ENCODE peak calls at places on chromosomes 2 and 18, in seven cellular contexts. T is K562, Q is H1, D is GM12878, W is HCT116, F is HepG2, P is SK-N-SH. J is an unnamed sample.

GRCh38 chr2:237128026-237128703 is 42.5 kb downstream of the COPS8 start:
- DNase-seq in T (no peak), Q (peak; percentile 46), D (no peak), W (peak; percentile 77), F (peak; percentile 22), P (peak; percentile 28), J (peak; percentile 64)

GRCh38 chr2:144402282-144402681 is 117.6 kb downstream of the ZEB2 start:
- DNase-seq in T (no peak), Q (no peak), D (no peak), W (no peak), F (no peak), P (peak; percentile 8), J (no peak)

GRCh38 chr2:58313926-58314325 is 72.8 kb upstream of the FANCL start:
- DNase-seq in T (no peak), Q (no peak), D (no peak), W (no peak), F (no peak), P (no peak), J (peak; percentile 7)

GRCh38 chr2:195202163-195202845 is 454.7 kb upstream of the SLC39A10 start:
- DNase-seq in T (no peak), Q (no peak), D (no peak), W (no peak), F (no peak), P (no peak), J (no peak)

GRCh38 chr2:86752934-86753333 is 32.8 kb downstream of the RMND5A start:
- DNase-seq in T (no peak), Q (no peak), D (no peak), W (no peak), F (no peak), P (no peak), J (no peak)

GRCh38 chr2:54658548-54659207 is 64.8 kb upstream of the EML6 start:
- DNase-seq in T (no peak), Q (no peak), D (no peak), W (no peak), F (no peak), P (no peak), J (no peak)

GRCh38 chr2:137724879-137725278 is 239.4 kb upstream of the HNMT start:
- DNase-seq in T (no peak), Q (no peak), D (no peak), W (no peak), F (no peak), P (no peak), J (no peak)

GRCh38 chr2:14015113-14015512 is 617.4 kb upstream of the LRATD1 start:
- DNase-seq in T (no peak), Q (no peak), D (no peak), W (no peak), F (no peak), P (no peak), J (no peak)

GRCh38 chr2:94870392-94871225 is 621 bp upstream of the TEKT4 start:
- DNase-seq in T (peak; percentile 50), Q (no peak), D (no peak), W (no peak), F (peak; percentile 17), P (peak; percentile 45), J (no peak)

GRCh38 chr2:229553091-229553490 is 161.3 kb downstream of the DNER start:
- DNase-seq in T (no peak), Q (no peak), D (no peak), W (no peak), F (no peak), P (no peak), J (no peak)

GRCh38 chr2:5540856-5541255 is 151.3 kb upstream of the SOX11 start:
- DNase-seq in T (no peak), Q (no peak), D (no peak), W (no peak), F (no peak), P (peak; percentile 54), J (no peak)

GRCh38 chr2:209663149-209663548 is 108.5 kb upstream of the UNC80 start:
- DNase-seq in T (no peak), Q (no peak), D (no peak), W (no peak), F (no peak), P (peak; percentile 70), J (no peak)

GRCh38 chr2:190849774-190850173 is 30.8 kb upstream of the GLS start:
- DNase-seq in T (no peak), Q (no peak), D (no peak), W (no peak), F (no peak), P (no peak), J (no peak)

GRCh38 chr2:240503848-240504247 is 53.9 kb downstream of the ANKMY1 start:
- DNase-seq in T (no peak), Q (no peak), D (no peak), W (no peak), F (no peak), P (peak; percentile 4), J (no peak)

GRCh38 chr2:227370791-227371312 is 8.3 kb downstream of the TM4SF20 start:
- DNase-seq in T (no peak), Q (no peak), D (no peak), W (no peak), F (peak; percentile 33), P (no peak), J (no peak)

GRCh38 chr2:40286721-40287120 is 165.2 kb downstream of the SLC8A1 start:
- DNase-seq in T (no peak), Q (no peak), D (no peak), W (no peak), F (no peak), P (no peak), J (no peak)

GRCh38 chr18:75208055-75208835 is 694 bp downstream of the PTGR3 start:
- DNase-seq in T (peak; percentile 63), Q (no peak), D (no peak), W (no peak), F (peak; percentile 18), P (peak; percentile 75), J (peak; percentile 36)

GRCh38 chr2:173184031-173185004 is 108.7 kb downstream of the MAP3K20 start:
- DNase-seq in T (peak; percentile 29), Q (no peak), D (no peak), W (peak; percentile 75), F (no peak), P (peak; percentile 7), J (no peak)

GRCh38 chr18:11992096-11992785 is 10.9 kb downstream of the IMPA2 start:
- DNase-seq in T (no peak), Q (no peak), D (no peak), W (no peak), F (no peak), P (no peak), J (no peak)

GRCh38 chr18:48590678-48591077 is 51.8 kb downstream of the CTIF start:
- DNase-seq in T (no peak), Q (no peak), D (no peak), W (peak; percentile 2), F (no peak), P (no peak), J (no peak)

GRCh38 chr2:70007151-70007550 is 45.7 kb upstream of the ASPRV1 start:
- DNase-seq in T (no peak), Q (no peak), D (no peak), W (no peak), F (no peak), P (no peak), J (no peak)

GRCh38 chr18:13131241-13131640 is 87.3 kb upstream of the LDLRAD4 start:
- DNase-seq in T (no peak), Q (no peak), D (no peak), W (no peak), F (no peak), P (no peak), J (no peak)

GRCh38 chr2:204108874-204109295 is 172.3 kb downstream of the ICOS start:
- DNase-seq in T (no peak), Q (no peak), D (no peak), W (no peak), F (no peak), P (no peak), J (no peak)

GRCh38 chr2:204114294-204114693 is 177.7 kb downstream of the ICOS start:
- DNase-seq in T (no peak), Q (no peak), D (no peak), W (no peak), F (no peak), P (no peak), J (no peak)

GRCh38 chr2:204108301-204108700 is 171.7 kb downstream of the ICOS start:
- DNase-seq in T (peak; percentile 42), Q (no peak), D (no peak), W (peak; percentile 3), F (peak; percentile 11), P (peak; percentile 73), J (peak; percentile 62)

GRCh38 chr2:204109681-204110080 is 173.1 kb downstream of the ICOS start:
- DNase-seq in T (no peak), Q (no peak), D (no peak), W (no peak), F (no peak), P (no peak), J (peak; percentile 44)

DNA sequence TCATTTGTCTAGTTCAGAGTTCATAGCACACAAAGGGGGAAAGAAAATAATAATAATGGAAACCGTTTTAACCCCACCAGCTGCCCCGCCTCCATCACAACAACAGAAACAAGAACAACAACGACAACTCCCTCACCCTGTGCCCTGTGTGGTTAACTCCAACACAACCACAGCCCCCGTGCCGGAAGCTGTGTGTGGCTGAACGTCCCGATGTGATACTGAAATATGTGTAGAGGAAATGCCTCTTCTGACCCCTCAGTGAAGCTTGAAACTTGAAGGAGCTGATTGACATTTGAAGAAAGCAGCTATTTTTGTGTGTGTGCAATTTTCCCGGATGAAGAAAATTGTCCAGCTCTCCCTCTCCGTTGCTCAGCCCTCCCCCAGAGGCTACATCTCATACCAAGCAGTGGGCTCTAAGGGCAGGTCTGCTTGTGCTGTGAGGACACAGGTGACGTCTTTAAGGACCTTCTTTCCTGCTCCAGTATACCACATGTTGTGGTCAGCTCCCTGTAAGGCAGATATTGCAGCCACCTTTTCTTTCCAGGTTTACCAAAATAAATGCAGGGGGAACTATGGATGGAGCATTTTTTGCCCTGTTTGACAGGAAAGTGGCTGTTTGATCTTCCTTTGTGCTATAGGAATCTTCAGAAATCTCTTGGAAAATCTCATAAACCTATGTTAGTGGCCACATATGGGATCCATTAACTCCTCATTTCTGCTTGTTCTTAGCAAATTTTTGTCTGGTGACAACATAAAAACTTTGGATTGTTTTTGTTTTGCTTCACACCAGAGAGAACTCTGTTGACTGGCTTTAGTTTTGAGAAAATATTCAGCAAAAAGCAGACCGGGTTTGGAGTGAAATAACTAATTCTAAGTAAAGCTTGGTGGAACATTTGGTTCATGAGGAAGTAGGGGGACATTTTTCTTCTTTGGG is 174.0 kb downstream of the ICOS start:
- DNase-seq in T (no peak), Q (no peak), D (no peak), W (no peak), F (no peak), P (no peak), J (no peak)
- TF ChIP-seq JUND in T (no peak), Q (no peak), D (no peak), W (no peak), F (no peak), P (no peak), J (no peak)

GRCh38 chr2:201962766-201963555 is 70.7 kb upstream of the FZD7 start:
- DNase-seq in T (no peak), Q (no peak), D (no peak), W (no peak), F (no peak), P (no peak), J (no peak)
- TF ChIP-seq JUND in T (no peak), Q (no peak), D (no peak), W (no peak), F (no peak), P (no peak), J (no peak)

GRCh38 chr2:182448371-182448770 is 21.5 kb upstream of the PDE1A start:
- DNase-seq in T (no peak), Q (no peak), D (no peak), W (no peak), F (no peak), P (no peak), J (no peak)
- TF ChIP-seq JUND in T (no peak), Q (no peak), D (no peak), W (no peak), F (no peak), P (no peak), J (no peak)

GRCh38 chr2:102736174-102736606 is 25.6 kb upstream of the TMEM182 start:
- DNase-seq in T (peak; percentile 45), Q (no peak), D (no peak), W (no peak), F (peak; percentile 29), P (peak; percentile 64), J (peak; percentile 41)
- TF ChIP-seq JUND in T (no peak), Q (no peak), D (no peak), W (no peak), F (no peak), P (no peak), J (no peak)

J was measured in T47D.